ENCODE peak calls at places on chromosomes 13 and 19, in ten cellular contexts. W is A549, P is GM12878, K is uterus, C is vagina, E is body of pancreas, U is IMR-90, O is lower leg skin, M is stomach, I is heart left ventricle. D is an unnamed sample.
A peak's percentile ranks its signal among the peaks of the same experiment; 100 is the strongest.

GRCh38 chr19:7535035-7535992 is at the start of gene PNPLA6:
- DNase-seq in E (peak; percentile 97), O (peak; percentile 94), C (no peak), K (peak; percentile 96), W (peak; percentile 87), P (peak; percentile 67), M (peak; percentile 97), U (peak; percentile 92), I (peak; percentile 96), D (peak; percentile 93)

GRCh38 chr13:27035892-27036235 is 135.7 kb downstream of the USP12 start:
- DNase-seq in U (peak; percentile 56), C (no peak), K (no peak), E (no peak), P (no peak), I (no peak), W (peak; percentile 48), O (no peak), M (no peak), D (no peak)

GRCh38 chr13:81275666-81276258 is 934.8 kb upstream of the SPRY2 start:
- DNase-seq in C (no peak), U (no peak), P (no peak), K (no peak), E (no peak), M (no peak), O (no peak), W (no peak), I (no peak), D (no peak)

GRCh38 chr13:23960566-23961156 is 63.4 kb upstream of the C1QTNF9B start:
- DNase-seq in K (no peak), C (no peak), E (peak; percentile 38), U (peak; percentile 60), I (no peak), P (no peak), O (no peak), W (no peak), M (no peak), D (peak; percentile 50)

GRCh38 chr13:77511552-77511951 is 24.0 kb upstream of the SCEL start:
- DNase-seq in E (no peak), U (no peak), I (no peak), K (no peak), P (no peak), O (no peak), C (no peak), W (no peak), M (no peak), D (peak; percentile 50)

GRCh38 chr13:46015374-46015773 is 37.2 kb downstream of the ZC3H13 start:
- DNase-seq in P (no peak), M (no peak), I (no peak), U (no peak), E (no peak), C (no peak), K (no peak), W (no peak), O (no peak), D (peak; percentile 14)

GRCh38 chr19:35088514-35088913 is 27.1 kb upstream of the FXYD3 start:
- DNase-seq in W (peak; percentile 51), U (peak; percentile 87), P (no peak), I (no peak), M (no peak), K (no peak), O (no peak), E (no peak), C (no peak), D (peak; percentile 2)

GRCh38 chr19:55495646-55496349 is 7.6 kb downstream of the SSC5D start:
- DNase-seq in K (no peak), U (no peak), C (no peak), O (no peak), I (no peak), W (no peak), M (no peak), P (no peak), E (no peak), D (no peak)

GRCh38 chr13:32164622-32165268 is 133.2 kb downstream of the FRY start:
- DNase-seq in U (peak; percentile 66), P (peak; percentile 11), M (no peak), K (no peak), W (peak; percentile 50), E (peak; percentile 42), O (no peak), C (no peak), I (peak; percentile 28), D (peak; percentile 80)

GRCh38 chr13:26867451-26868067 is 107.0 kb upstream of the GPR12 start:
- DNase-seq in K (no peak), E (no peak), O (no peak), U (peak; percentile 14), C (no peak), I (peak; percentile 15), P (no peak), W (peak; percentile 5), M (no peak), D (peak; percentile 40)

GRCh38 chr19:12736854-12737665 is at the start of gene GET3:
- DNase-seq in K (peak; percentile 97), W (peak; percentile 97), I (peak; percentile 94), O (peak; percentile 97), M (peak; percentile 91), P (peak; percentile 99), U (peak; percentile 100), E (peak; percentile 99), C (no peak), D (peak; percentile 97)

GRCh38 chr19:12733907-12734214 is 623 bp downstream of the TRIR start:
- DNase-seq in P (no peak), C (no peak), K (no peak), E (no peak), O (no peak), M (no peak), U (no peak), W (no peak), I (no peak), D (no peak)

GRCh38 chr19:12730054-12730453 is 4.4 kb downstream of the TRIR start:
- DNase-seq in K (no peak), O (no peak), P (no peak), E (no peak), W (no peak), I (no peak), C (no peak), U (no peak), M (no peak), D (peak; percentile 48)

GRCh38 chr19:12731337-12731736 is 3.1 kb downstream of the TRIR start:
- DNase-seq in P (no peak), W (no peak), O (no peak), C (no peak), U (no peak), I (no peak), E (no peak), M (no peak), K (no peak), D (no peak)

DNA sequence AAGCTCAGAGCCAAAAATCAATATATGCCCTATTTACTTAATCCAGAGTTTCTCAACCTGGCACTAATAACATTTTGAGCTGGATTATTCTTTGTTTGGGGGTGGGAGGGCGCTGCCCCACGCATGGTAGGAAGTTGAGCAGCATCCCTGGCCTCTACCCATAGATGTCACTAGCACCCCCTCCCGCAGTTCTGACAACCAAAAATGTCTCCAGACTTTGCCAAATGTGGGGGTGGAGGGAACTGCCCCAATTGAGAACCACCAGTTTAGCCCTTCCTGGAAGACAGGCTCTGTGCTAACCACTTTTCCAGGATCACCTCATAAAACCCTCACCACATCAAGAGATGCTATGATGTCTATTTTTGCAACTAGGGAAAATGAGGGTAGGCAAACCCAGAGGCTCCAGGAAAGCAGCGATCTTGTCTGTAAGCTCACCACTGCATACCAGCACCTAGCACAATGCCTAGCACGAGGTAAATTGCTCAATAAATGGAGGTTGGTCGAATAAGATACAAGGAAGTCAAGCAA is 1.1 kb downstream of the TRIR start:
- DNase-seq in K (no peak), I (no peak), E (peak; percentile 23), U (peak; percentile 45), O (no peak), M (no peak), W (peak; percentile 59), C (no peak), P (no peak), D (peak; percentile 77)
- TF ChIP-seq POLR2A in K (no peak), I (no peak), E (no peak), U (no peak), O (no peak), M (no peak), W (no peak), C (no peak), P (no peak), D (no peak)

GRCh38 chr19:31699421-31699820 is 350.2 kb upstream of the TSHZ3 start:
- DNase-seq in I (no peak), W (no peak), K (no peak), M (no peak), O (no peak), C (no peak), P (no peak), U (no peak), E (no peak), D (no peak)
- H3K4me3 ChIP-seq in I (no peak overlapping the region), W (no peak overlapping the region), K (no peak overlapping the region), M (no peak overlapping the region), O (no peak overlapping the region), C (no peak overlapping the region), P (no peak overlapping the region), U (no peak overlapping the region), E (no peak overlapping the region), D (no peak overlapping the region)

DNA sequence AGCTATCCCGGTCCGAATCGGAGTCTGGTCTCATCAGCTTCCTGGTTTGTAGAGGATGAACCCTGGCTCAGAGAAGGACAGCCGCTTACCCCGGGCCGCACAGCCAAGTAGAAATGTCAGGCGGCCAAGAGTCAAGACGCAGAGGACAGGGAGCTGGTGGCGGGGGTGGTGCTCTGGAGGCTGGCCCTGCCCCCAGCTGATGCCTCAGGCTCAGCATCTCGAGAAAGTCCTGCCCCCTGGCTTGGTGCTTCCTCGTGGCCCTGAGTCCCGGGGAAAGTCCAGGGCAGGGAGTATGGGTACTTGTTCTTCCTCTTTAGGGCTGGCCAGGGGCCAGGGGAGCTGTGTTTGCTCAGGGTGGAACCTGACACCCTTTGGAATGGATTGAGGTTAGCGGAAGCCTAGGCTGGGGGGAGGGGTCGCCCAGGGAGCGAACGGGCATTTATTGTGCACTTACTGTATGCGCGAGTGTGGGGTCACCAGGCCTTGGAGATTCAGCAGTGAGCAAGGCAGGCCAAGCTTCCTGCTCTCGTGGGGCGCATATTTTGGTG is 2.2 kb downstream of the TJP3 start:
- DNase-seq in I (peak; percentile 64), E (peak; percentile 97), M (peak; percentile 99), W (peak; percentile 82), P (no peak), O (peak; percentile 70), C (no peak), K (peak; percentile 40), U (peak; percentile 43), D (peak; percentile 30)
- TF ChIP-seq POLR2A in I (no peak), E (no peak), M (no peak), W (no peak), P (no peak), O (no peak), C (no peak), K (no peak), U (no peak), D (no peak)

GRCh38 chr19:36775768-36776167 is 3.2 kb upstream of the ZNF850 start:
- DNase-seq in C (no peak), P (no peak), K (peak; percentile 20), M (no peak), I (peak; percentile 57), E (peak; percentile 32), U (no peak), W (no peak), O (no peak), D (no peak)
- H3K4me3 ChIP-seq in C (peak overlapping the region; percentile 22), P (no peak overlapping the region), K (peak overlapping the region; percentile 9), M (no peak overlapping the region), I (no peak overlapping the region), E (no peak overlapping the region), U (no peak overlapping the region), W (no peak overlapping the region), O (no peak overlapping the region), D (no peak overlapping the region)

D was measured in NB4.